ENCODE peak calls at places on chromosomes 3 and 15, in four cellular contexts. X is AG09309, H is AG04449, E is neuronal stem cell. R is an unnamed sample.

GRCh38 chr3:98013428-98014349 is 21.4 kb downstream of the GABRR3 start:
- DNase-seq in X (no peak), E (no peak), H (no peak), R (no peak)

GRCh38 chr3:157649511-157649910 is 146.3 kb upstream of the VEPH1 start:
- DNase-seq in H (no peak), E (no peak), X (no peak), R (no peak)

GRCh38 chr15:97961067-97961954 is 808 bp downstream of the ARRDC4 start:
- DNase-seq in E (peak; percentile 9), H (no peak), X (no peak), R (no peak)

GRCh38 chr3:171328419-171329082 is 131.7 kb downstream of the TNIK start:
- DNase-seq in E (no peak), H (no peak), X (no peak), R (peak; percentile 56)

GRCh38 chr15:51375966-51376640 is 34.6 kb downstream of the GLDN start:
- DNase-seq in X (no peak), H (no peak), E (no peak), R (no peak)

GRCh38 chr3:42906085-42906904 is at the start of gene ZNF662:
- DNase-seq in X (no peak), E (no peak), H (no peak), R (no peak)

GRCh38 chr15:80419546-80419945 is 15.4 kb downstream of the ARNT2 start:
- DNase-seq in E (no peak), X (no peak), H (no peak), R (no peak)

GRCh38 chr15:87547470-87548181 is 708.9 kb downstream of the NTRK3 start:
- DNase-seq in E (no peak), X (no peak), H (no peak), R (no peak)

GRCh38 chr3:170469151-170470062 is 50.7 kb downstream of the CLDN11 start:
- DNase-seq in X (peak; percentile 89), H (peak; percentile 84), E (no peak), R (no peak)

GRCh38 chr15:45200799-45201556 is 13.2 kb upstream of the SHF start:
- DNase-seq in H (peak; percentile 26), E (peak; percentile 82), X (peak; percentile 50), R (peak; percentile 69)

GRCh38 chr15:96553451-96553850 is 223.0 kb downstream of the NR2F2 start:
- DNase-seq in E (no peak), X (no peak), H (no peak), R (no peak)

GRCh38 chr3:82610236-82610635 is 848.8 kb upstream of the GBE1 start:
- DNase-seq in H (no peak), X (no peak), E (no peak), R (no peak)

GRCh38 chr3:16741103-16741758 is 136.0 kb upstream of the DAZL start:
- DNase-seq in X (peak; percentile 61), H (peak; percentile 57), E (no peak), R (no peak)

GRCh38 chr15:64138542-64138941 is 13.0 kb upstream of the SNX22 start:
- DNase-seq in E (no peak), H (no peak), X (no peak), R (no peak)

DNA sequence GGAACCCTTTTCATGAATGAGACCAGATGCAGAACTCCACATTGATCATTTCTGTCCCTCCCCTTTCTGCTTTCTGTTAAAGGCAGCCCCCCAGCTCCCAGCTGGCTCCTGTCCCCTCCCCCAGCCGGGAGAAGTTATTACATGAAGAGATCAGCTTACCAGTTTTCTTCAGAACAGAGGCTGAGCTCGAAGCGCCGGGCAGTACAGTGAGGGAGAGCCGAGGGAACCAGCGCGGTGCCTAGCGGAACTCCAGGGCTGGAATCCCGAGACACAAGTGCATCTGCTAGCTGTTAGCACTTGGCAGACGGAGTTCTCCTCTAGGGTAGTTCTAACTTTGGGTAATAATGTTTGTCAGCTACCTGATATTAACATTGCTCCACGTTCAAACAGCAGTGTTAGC is 263.3 kb upstream of the NR2E3 start:
- DNase-seq in X (no peak), H (no peak), E (no peak), R (peak; percentile 68)
- H3K4me3 ChIP-seq in X (no peak overlapping the region), H (no peak overlapping the region), E (no peak overlapping the region), R (peak overlapping the region; percentile 5)

DNA sequence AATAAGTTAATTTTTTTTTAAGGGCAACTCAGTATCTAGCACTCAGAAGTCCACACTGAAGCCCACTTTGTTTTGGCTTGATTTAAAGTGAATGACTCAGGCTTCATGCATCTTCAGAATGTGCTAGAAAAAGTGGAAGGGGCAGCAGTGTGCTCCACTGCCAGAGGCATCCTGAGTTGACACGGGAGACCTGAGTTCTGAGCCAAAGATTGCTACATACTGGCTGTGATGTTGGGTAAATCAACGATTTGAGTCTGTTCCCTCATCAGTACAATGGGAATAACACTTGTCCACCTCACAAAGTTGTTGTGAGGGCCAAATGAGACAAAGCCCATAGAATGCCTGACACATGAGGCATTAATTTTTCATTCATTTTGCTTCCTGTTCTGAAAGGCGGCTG is 19.0 kb downstream of the TMEM43 start:
- DNase-seq in X (peak; percentile 87), H (peak; percentile 86), E (no peak), R (no peak)
- H3K4me3 ChIP-seq in X (no peak overlapping the region), H (peak overlapping the region; percentile 0), E (no peak overlapping the region), R (no peak overlapping the region)

DNA sequence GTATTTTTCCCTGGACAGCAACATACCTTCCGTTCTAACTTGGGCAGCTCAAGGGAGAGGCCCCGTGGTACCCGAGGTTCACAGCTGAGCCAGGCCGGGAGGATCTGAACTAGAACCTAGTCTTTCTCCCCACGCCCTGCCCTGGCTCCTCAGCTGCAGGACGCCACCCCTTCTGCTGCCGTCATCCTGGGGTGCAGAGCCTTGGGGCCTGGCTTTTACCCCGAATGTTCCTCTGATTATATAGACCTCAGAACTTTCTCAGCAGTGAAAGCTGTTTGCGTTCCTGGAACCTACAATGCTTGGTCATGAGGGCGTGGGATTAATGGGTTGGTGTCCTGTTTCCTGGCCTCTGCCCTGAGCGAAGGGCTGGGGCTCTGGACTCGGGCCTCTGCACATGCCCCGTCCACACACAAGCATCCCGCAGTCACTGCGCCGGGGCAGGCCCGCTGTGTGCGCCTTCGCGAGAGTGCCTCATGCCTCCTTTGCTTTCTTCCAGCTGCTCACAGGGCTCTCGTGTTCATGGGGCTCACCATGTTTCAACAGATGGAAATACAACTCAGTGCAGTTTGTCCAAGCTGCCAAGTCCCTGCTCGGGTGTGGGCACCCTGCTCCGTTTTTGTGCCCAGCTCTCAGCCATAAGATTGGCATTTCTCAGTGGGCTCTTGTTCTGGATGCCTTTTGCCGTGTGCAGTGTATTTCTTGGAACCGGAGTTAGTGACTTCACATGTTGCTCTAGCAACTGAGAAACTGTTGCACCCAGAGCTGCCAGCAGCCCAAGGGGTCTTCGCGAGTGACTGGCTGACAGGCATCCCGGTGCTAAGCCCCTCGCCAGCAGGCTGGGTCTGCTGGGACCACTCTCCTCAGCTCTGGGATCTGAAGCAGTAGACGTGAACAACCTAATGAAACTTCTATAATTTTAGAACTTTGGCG is 20.4 kb downstream of the SYNM start:
- DNase-seq in H (no peak), X (no peak), E (no peak), R (no peak)
- H3K4me3 ChIP-seq in H (no peak overlapping the region), X (no peak overlapping the region), E (no peak overlapping the region), R (no peak overlapping the region)

DNA sequence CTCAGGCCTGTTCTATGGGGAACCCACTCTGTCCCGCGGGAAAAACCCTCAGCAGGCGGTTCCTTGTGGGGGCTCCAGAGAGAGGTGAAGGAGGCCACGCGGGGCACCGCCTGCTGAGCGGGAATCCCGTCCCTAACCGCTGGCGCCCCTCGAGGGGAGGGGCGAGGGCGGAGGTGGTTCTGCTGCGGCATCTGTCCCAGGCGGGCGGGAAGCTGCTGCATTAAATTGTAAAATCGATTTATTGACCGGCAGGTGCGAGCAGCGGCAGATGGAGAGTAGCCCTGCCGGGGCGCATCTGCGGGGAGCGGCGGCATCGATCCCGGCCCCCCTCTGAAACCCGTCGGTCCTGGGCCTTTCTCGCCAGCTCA is 3.7 kb upstream of the DLL4 start:
- DNase-seq in H (no peak), E (no peak), X (no peak), R (no peak)
- H3K4me3 ChIP-seq in H (no peak overlapping the region), E (peak overlapping the region; percentile 56), X (no peak overlapping the region), R (no peak overlapping the region)

GRCh38 chr15:85826756-85827515 is 32.2 kb upstream of the KLHL25 start:
- DNase-seq in H (no peak), X (peak; percentile 47), E (no peak), R (no peak)
- H3K4me3 ChIP-seq in H (no peak overlapping the region), X (no peak overlapping the region), E (no peak overlapping the region), R (no peak overlapping the region)

R was measured in WERI-Rb-1.